ENCODE peak calls at places on chromosomes 2 and 18, in four cellular contexts. P is CD14-positive monocyte, U is MCF 10A, D is OCI-LY7. V is an unnamed sample.

GRCh38 chr2:42200534-42201227 is 31.5 kb downstream of the EML4 start:
- DNase-seq in D (no peak), P (no peak), U (no peak), V (no peak)

GRCh38 chr2:237096911-237097310 is 11.2 kb downstream of the COPS8 start:
- DNase-seq in P (no peak), D (no peak), U (peak), V (no peak)

GRCh38 chr2:210502997-210503621 is 26.6 kb upstream of the LANCL1 start:
- DNase-seq in U (peak), D (peak), P (no peak), V (peak)

GRCh38 chr18:55501594-55502345 is 86.2 kb downstream of the TCF4 start:
- DNase-seq in P (no peak), U (no peak), D (no peak), V (no peak)

GRCh38 chr18:58241877-58242276 is 197.9 kb downstream of the NEDD4L start:
- DNase-seq in U (peak), P (no peak), D (no peak), V (no peak)

GRCh38 chr2:62038980-62039771 is 133.7 kb downstream of the COMMD1 start:
- DNase-seq in P (peak), D (peak), U (peak), V (peak)

GRCh38 chr2:132668189-132668833 is 1.7 kb downstream of the LYPD1 start:
- DNase-seq in U (no peak), D (no peak), P (no peak), V (no peak)

GRCh38 chr2:202815548-202816420 is 55.8 kb downstream of the ICA1L start:
- DNase-seq in P (no peak), D (no peak), U (no peak), V (no peak)

GRCh38 chr2:26324903-26325302 is 21.0 kb upstream of the SELENOI start:
- DNase-seq in D (no peak), P (no peak), U (no peak), V (no peak)

GRCh38 chr18:34650121-34650545 is 60.0 kb upstream of the DTNA start:
- DNase-seq in P (no peak), D (peak), U (peak), V (no peak)

GRCh38 chr2:30656079-30656478 is 151.2 kb downstream of the CAPN13 start:
- DNase-seq in D (no peak), U (no peak), P (no peak), V (no peak)

GRCh38 chr2:64696631-64697030 is 42.9 kb upstream of the SERTAD2 start:
- DNase-seq in D (no peak), U (no peak), P (no peak), V (no peak)

GRCh38 chr2:68908392-68908970 is 37.3 kb upstream of the BMP10 start:
- DNase-seq in D (peak), P (peak), U (peak), V (peak)

GRCh38 chr2:202113571-202114142 is 40.6 kb downstream of the KIAA2012 start:
- DNase-seq in P (no peak), D (no peak), U (no peak), V (no peak)

GRCh38 chr18:76994086-76994654 is 138.4 kb downstream of the MBP start:
- DNase-seq in U (no peak), P (no peak), D (no peak), V (no peak)

GRCh38 chr2:147790580-147790979 is 54.2 kb upstream of the ACVR2A start:
- DNase-seq in P (no peak), U (no peak), D (no peak), V (no peak)

GRCh38 chr2:127811397-127811860 is 458 bp upstream of the WDR33 start:
- DNase-seq in D (no peak), U (no peak), P (no peak), V (no peak)

GRCh38 chr2:127811922-127812321 is 951 bp upstream of the WDR33 start:
- DNase-seq in P (no peak), U (no peak), D (no peak), V (no peak)

GRCh38 chr2:127810156-127810636 is 775 bp downstream of the WDR33 start:
- DNase-seq in U (peak), D (no peak), P (no peak), V (no peak)

GRCh38 chr2:127807678-127808353 is 3.2 kb downstream of the WDR33 start:
- DNase-seq in U (no peak), P (no peak), D (no peak), V (no peak)

DNA sequence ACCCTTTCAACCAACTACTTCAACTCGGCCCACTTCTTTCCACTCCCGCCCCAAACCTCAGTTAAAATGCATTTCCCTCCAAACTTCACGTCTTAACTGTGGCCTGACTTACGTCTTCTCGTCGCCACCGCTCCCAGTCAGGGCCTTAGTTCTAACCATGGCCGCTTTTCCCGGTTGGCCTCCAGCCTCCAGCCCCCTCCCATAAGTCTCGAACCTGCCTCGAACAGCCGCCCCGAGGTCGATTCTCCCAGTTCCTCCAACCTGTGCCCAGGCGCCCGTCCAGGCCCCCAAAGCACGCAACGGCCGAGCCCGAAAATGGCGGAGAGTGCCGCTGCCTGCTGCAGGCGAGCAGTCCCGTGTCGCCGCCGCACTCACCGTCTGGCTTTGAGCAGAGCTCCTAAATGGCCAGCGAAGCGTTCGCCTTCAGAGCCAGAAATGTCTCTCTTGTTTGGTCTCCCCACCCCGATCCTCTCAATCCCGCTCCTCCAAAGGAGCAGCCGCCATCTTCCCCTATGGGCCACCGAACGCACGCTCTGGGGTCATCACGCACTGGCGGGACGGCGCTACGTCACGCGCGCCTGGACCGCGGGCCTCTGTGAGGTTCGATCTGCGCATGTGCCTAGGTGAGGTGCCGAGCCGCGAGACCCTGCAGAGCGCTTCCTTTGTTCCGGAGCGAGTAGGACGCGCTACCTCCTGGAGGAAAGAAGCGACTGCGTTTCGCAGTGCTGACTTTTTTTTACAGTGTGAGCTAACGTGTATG is at the start of gene WDR33:
- DNase-seq in U (peak), P (peak), D (peak), V (peak)
- TF ChIP-seq CTCF in U (peak), P (no peak), D (peak), V (peak)

GRCh38 chr2:97774425-97774824 is 61.0 kb downstream of the ZAP70 start:
- DNase-seq in P (no peak), U (peak), D (peak), V (no peak)
- TF ChIP-seq CTCF in P (no peak), U (peak), D (peak), V (peak)

DNA sequence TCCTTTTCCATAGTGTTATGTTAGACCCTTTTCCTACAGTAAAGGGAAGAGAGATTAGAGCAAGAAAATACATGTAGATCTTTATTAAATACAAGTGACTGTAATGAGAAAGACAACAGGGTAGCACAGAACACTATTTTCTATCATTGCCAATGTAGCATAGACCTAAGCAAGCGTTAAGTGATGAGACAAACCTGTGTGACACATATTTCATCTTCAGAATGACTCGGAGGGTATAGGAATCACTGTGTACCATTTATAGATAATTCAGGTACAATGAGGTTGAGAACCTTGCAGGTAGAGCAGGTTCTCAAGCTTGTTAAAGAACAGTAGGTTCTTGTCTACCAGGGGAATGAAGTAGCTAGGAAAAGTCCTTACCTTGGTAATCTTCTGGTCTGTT is 15.9 kb downstream of the PDIA6 start:
- DNase-seq in D (no peak), P (no peak), U (no peak), V (no peak)
- TF ChIP-seq CTCF in D (no peak), P (no peak), U (no peak), V (no peak)

GRCh38 chr2:105896765-105897163 is 152.1 kb downstream of the NCK2 start:
- DNase-seq in P (no peak), D (no peak), U (no peak), V (no peak)
- TF ChIP-seq CTCF in P (no peak), D (peak), U (no peak), V (no peak)

DNA sequence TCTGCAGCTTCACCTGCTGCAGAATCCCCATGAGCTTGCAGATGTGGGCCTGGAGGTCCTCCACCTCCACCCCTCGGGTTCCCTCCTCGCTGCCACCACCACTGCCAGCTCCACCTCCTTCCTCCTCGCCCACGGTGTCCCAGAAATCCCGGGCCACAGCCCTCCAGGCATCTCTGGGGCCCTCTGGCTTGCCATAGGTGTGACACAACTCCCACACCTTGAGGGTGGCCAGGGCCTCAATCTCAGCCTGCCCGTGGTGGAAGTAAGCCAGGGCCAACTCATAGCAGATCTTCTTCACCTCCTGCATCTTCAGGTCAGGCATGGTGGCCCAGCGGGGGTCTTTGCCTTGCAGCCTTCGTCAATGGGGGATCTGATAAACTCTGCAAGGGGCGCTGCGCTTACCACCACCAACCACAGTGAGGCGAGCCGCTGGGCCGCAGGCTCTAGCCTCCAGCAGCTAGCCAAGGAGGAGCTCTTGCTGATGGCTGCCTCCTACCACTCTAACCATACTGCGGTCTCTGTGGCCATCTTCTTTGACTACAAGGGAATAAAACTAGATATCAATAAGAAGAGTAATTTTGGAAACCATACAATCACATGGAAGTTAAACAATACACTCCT is 36.1 kb upstream of the ANKRD62 start:
- DNase-seq in D (no peak), U (no peak), P (no peak), V (peak)
- TF ChIP-seq CTCF in D (peak), U (no peak), P (no peak), V (peak)

GRCh38 chr18:49648811-49649210 is 87.0 kb downstream of the LIPG start:
- DNase-seq in P (no peak), D (no peak), U (peak), V (no peak)
- TF ChIP-seq CTCF in P (no peak), D (no peak), U (peak), V (no peak)

DNA sequence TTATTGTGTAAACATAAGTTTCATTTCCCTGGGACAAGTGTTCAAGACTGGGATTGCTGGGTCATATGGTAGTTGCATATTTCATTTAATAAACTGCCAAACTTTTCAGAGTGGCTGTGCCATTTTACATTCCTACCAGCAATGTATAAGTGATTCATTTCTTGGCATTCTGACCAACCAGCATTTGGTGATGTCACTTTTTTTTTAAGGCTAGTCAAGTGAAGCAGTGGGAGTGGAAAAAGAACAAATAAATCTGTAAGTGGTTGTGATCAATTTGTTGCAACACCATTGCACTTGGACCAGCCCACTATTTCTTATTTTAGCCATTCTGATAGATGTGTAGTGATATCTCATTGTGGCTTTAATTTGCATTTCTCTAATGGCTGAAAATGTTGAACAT is 5.1 kb upstream of the CHCHD5 start:
- DNase-seq in U (peak), D (no peak), P (no peak), V (no peak)
- TF ChIP-seq CTCF in U (no peak), D (no peak), P (no peak), V (no peak)